ENCODE peak calls at places on chromosomes 4 and X, in nine cellular contexts. P is Karpas-422; T is stromal cell of bone marrow; C is lung microvascular endothelial cell; D is SW480; H is MM.1S; O is hippocampal formation; E is stimulated activated CD8-positive, alpha-beta memory T cell treated with anti-CD3 and anti-CD28 coated beads, Interleukin-12 subunit alpha, Interleukin-12 subunit beta, amount 100 ng/mL, for 4 hours; N is lower leg skin. G is an unnamed sample.

GRCh38 chr4:145679520-145679919 is 426 bp upstream of the C4orf51 start:
- DNase-seq in P (no peak), T (peak; percentile 92), C (peak; percentile 87), D (peak; percentile 14), H (no peak), O (no peak), E (no peak), N (no peak), G (peak; percentile 53)

GRCh38 chr4:36651253-36651652 is 369.8 kb downstream of the DTHD1 start:
- DNase-seq in P (no peak), T (no peak), C (no peak), D (no peak), H (peak; percentile 41), O (no peak), E (no peak), N (no peak), G (no peak)

GRCh38 chr4:4456351-4456750 is 69.4 kb downstream of the NSG1 start:
- DNase-seq in P (no peak), T (no peak), C (peak; percentile 76), D (no peak), H (no peak), O (no peak), E (no peak), N (no peak), G (no peak)

GRCh38 chr4:151866266-151866918 is 105.6 kb upstream of the GATB start:
- DNase-seq in P (no peak), T (no peak), C (no peak), D (no peak), H (no peak), O (peak; percentile 8), E (no peak), N (no peak), G (peak; percentile 29)

GRCh38 chr4:150582881-150583286 is 933 bp downstream of the MAB21L2 start:
- DNase-seq in P (no peak), T (no peak), C (peak; percentile 6), D (no peak), H (no peak), O (no peak), E (no peak), N (no peak), G (no peak)

GRCh38 chr4:26069218-26069617 is 155.2 kb downstream of the SMIM20 start:
- DNase-seq in P (peak; percentile 62), T (no peak), C (peak; percentile 19), D (peak; percentile 36), H (no peak), O (no peak), E (no peak), N (no peak), G (no peak)

GRCh38 chrX:110159235-110159634 is 156.3 kb downstream of the TMEM164 start:
- DNase-seq in P (no peak), T (no peak), C (no peak), D (peak; percentile 59), H (peak; percentile 79), O (no peak), E (no peak), N (no peak), G (no peak)

GRCh38 chr4:55172694-55173287 is 47.4 kb upstream of the KDR start:
- DNase-seq in P (no peak), T (no peak), C (peak; percentile 96), D (no peak), H (no peak), O (no peak), E (no peak), N (no peak), G (no peak)

GRCh38 chr4:94463771-94464170 is 12.0 kb downstream of the PDLIM5 start:
- DNase-seq in P (no peak), T (no peak), C (peak; percentile 26), D (no peak), H (no peak), O (no peak), E (no peak), N (no peak), G (no peak)

GRCh38 chr4:110411599-110412011 is 64.3 kb upstream of the ENPEP start:
- DNase-seq in P (no peak), T (no peak), C (no peak), D (no peak), H (no peak), O (no peak), E (no peak), N (no peak), G (no peak)

GRCh38 chr4:55736605-55737183 is 82.9 kb upstream of the EXOC1L start:
- DNase-seq in P (peak; percentile 61), T (no peak), C (peak; percentile 5), D (peak; percentile 20), H (peak; percentile 19), O (no peak), E (no peak), N (no peak), G (no peak)

GRCh38 chrX:118534716-118535493 is 39.3 kb downstream of the DOCK11 start:
- DNase-seq in P (no peak), T (no peak), C (no peak), D (no peak), H (no peak), O (no peak), E (no peak), N (no peak), G (no peak)

GRCh38 chr4:7648813-7649395 is 214.2 kb upstream of the PSAPL1 start:
- DNase-seq in P (no peak), T (no peak), C (no peak), D (peak; percentile 42), H (no peak), O (no peak), E (no peak), N (no peak), G (no peak)

GRCh38 chr4:20616313-20616712 is 83.9 kb upstream of the PACRGL start:
- DNase-seq in P (no peak), T (no peak), C (no peak), D (no peak), H (no peak), O (no peak), E (no peak), N (no peak), G (no peak)

GRCh38 chr4:20376070-20376469 is 124.4 kb downstream of the SLIT2 start:
- DNase-seq in P (no peak), T (no peak), C (no peak), D (no peak), H (no peak), O (no peak), E (no peak), N (no peak), G (no peak)

GRCh38 chr4:57043304-57044251 is 64.9 kb downstream of the POLR2B start:
- DNase-seq in P (no peak), T (peak; percentile 69), C (no peak), D (peak; percentile 26), H (no peak), O (no peak), E (no peak), N (no peak), G (peak; percentile 77)

GRCh38 chrX:16239211-16239610 is 71.9 kb downstream of the MAGEB17 start:
- DNase-seq in P (no peak), T (peak; percentile 38), C (peak; percentile 49), D (peak; percentile 83), H (no peak), O (no peak), E (no peak), N (no peak), G (peak; percentile 52)

GRCh38 chr4:95231713-95232112 is 317.1 kb downstream of the UNC5C start:
- DNase-seq in P (no peak), T (no peak), C (no peak), D (peak; percentile 26), H (no peak), O (no peak), E (no peak), N (no peak), G (no peak)

GRCh38 chrX:113892891-113893290 is 691.0 kb upstream of the HTR2C start:
- DNase-seq in P (no peak), T (no peak), C (no peak), D (no peak), H (no peak), O (no peak), E (no peak), N (no peak), G (no peak)

GRCh38 chrX:41086627-41086932 is 1.3 kb downstream of the USP9X start:
- DNase-seq in P (no peak), T (no peak), C (no peak), D (no peak), H (peak; percentile 41), O (no peak), E (no peak), N (no peak), G (no peak)

GRCh38 chrX:148504412-148504950 is 4.1 kb downstream of the AFF2 start:
- DNase-seq in P (no peak), T (no peak), C (no peak), D (no peak), H (no peak), O (no peak), E (no peak), N (no peak), G (no peak)

GRCh38 chr4:123230061-123230460 is 166.5 kb upstream of the SPRY1 start:
- DNase-seq in P (no peak), T (no peak), C (no peak), D (no peak), H (no peak), O (no peak), E (no peak), N (no peak), G (no peak)

GRCh38 chrX:1610166-1610565 is 4.7 kb upstream of the ASMT start:
- DNase-seq in P (no peak), T (no peak), C (no peak), D (no peak), H (no peak), O (no peak), E (no peak), N (no peak), G (no peak)

GRCh38 chr4:125044886-125045285 is 269.9 kb upstream of the FAT4 start:
- DNase-seq in P (no peak), T (no peak), C (no peak), D (no peak), H (no peak), O (no peak), E (no peak), N (no peak), G (no peak)

GRCh38 chrX:38138157-38138556 is 82.5 kb downstream of the SRPX start:
- DNase-seq in P (no peak), T (no peak), C (no peak), D (no peak), H (no peak), O (no peak), E (no peak), N (no peak), G (no peak)

GRCh38 chr4:107444-108429 is 16.6 kb upstream of the ZNF718 start:
- DNase-seq in P (no peak), T (no peak), C (no peak), D (no peak), H (no peak), O (no peak), E (no peak), N (no peak), G (no peak)

GRCh38 chr4:83282049-83282535 is 2.5 kb downstream of the COQ2 start:
- DNase-seq in P (peak; percentile 79), T (peak; percentile 57), C (peak; percentile 69), D (peak; percentile 17), H (peak; percentile 78), O (no peak), E (no peak), N (peak; percentile 46), G (no peak)

GRCh38 chr4:81405900-81406401 is 65.8 kb downstream of the RASGEF1B start:
- DNase-seq in P (peak; percentile 73), T (peak; percentile 78), C (peak; percentile 75), D (peak; percentile 65), H (peak; percentile 77), O (no peak), E (no peak), N (no peak), G (peak; percentile 34)

GRCh38 chr4:143185253-143186107 is 763 bp downstream of the USP38 start:
- DNase-seq in P (peak; percentile 75), T (no peak), C (peak; percentile 34), D (peak; percentile 13), H (peak; percentile 41), O (peak; percentile 19), E (no peak), N (peak; percentile 25), G (no peak)

GRCh38 chr4:136867465-136867864 is 664.8 kb downstream of the PCDH18 start:
- DNase-seq in P (no peak), T (no peak), C (no peak), D (no peak), H (no peak), O (no peak), E (no peak), N (no peak), G (no peak)

GRCh38 chr4:52038109-52038912 is at the start of gene SGCB:
- DNase-seq in P (peak; percentile 88), T (no peak), C (peak; percentile 59), D (peak; percentile 27), H (peak; percentile 56), O (peak; percentile 79), E (peak; percentile 61), N (peak; percentile 29), G (no peak)

G was measured in AG09309.